ENCODE peak calls at places on chromosomes 12 and 14, in five cellular contexts. K, D, J, G and Y are unnamed samples.

GRCh38 chr12:7961395-7962188 is 25.6 kb upstream of the SLC2A3 start:
- DNase-seq in G (no peak), K (no peak), D (no peak), J (no peak), Y (no peak)

GRCh38 chr14:34650786-34651584 is 21.0 kb upstream of the SNX6 start:
- DNase-seq in D (peak), G (no peak), K (peak), J (no peak), Y (no peak)

GRCh38 chr12:121791671-121792496 is 1.6 kb downstream of the RHOF start:
- DNase-seq in D (peak), J (no peak), G (no peak), K (no peak), Y (no peak)

GRCh38 chr12:115630133-115630532 is 647.4 kb downstream of the MED13L start:
- DNase-seq in G (no peak), J (no peak), K (peak), D (no peak), Y (no peak)

GRCh38 chr12:50725011-50725899 is 38.6 kb upstream of the ATF1 start:
- DNase-seq in K (no peak), G (no peak), D (no peak), J (no peak), Y (peak)

GRCh38 chr12:100656806-100657205 is 83.3 kb downstream of the GAS2L3 start:
- DNase-seq in G (no peak), J (no peak), D (no peak), K (no peak), Y (no peak)

GRCh38 chr12:32002848-32003493 is 43.8 kb downstream of the RESF1 start:
- DNase-seq in D (no peak), G (no peak), J (no peak), K (no peak), Y (no peak)

GRCh38 chr12:15602051-15602672 is 187.0 kb downstream of the EPS8 start:
- DNase-seq in G (no peak), K (no peak), J (no peak), D (no peak), Y (no peak)

GRCh38 chr14:101022121-101022520 is 118.6 kb upstream of the RTL1 start:
- DNase-seq in G (no peak), J (no peak), D (no peak), K (no peak), Y (peak)